ENCODE peak calls at places on chromosomes 16 and 17, in five cellular contexts. V, F, D, Q and B are unnamed samples.
A peak's percentile ranks its signal among the peaks of the same experiment; 100 is the strongest.

GRCh38 chr17:9810100-9810949 is 11.6 kb downstream of the GSG1L2 start:
- DNase-seq in V (no peak), F (no peak), D (no peak), Q (no peak), B (no peak)

GRCh38 chr16:22008215-22009142 is 568 bp downstream of the MOSMO start:
- DNase-seq in V (peak; percentile 51), F (no peak), D (no peak), Q (peak; percentile 71), B (no peak)

GRCh38 chr16:68992521-68992920 is 112.9 kb upstream of the HAS3 start:
- DNase-seq in V (no peak), F (no peak), D (no peak), Q (no peak), B (no peak)

GRCh38 chr16:1432388-1433262 is 1.7 kb downstream of the PERCC1 start:
- DNase-seq in V (no peak), F (no peak), D (no peak), Q (no peak), B (no peak)

GRCh38 chr17:72118588-72119279 is 2.1 kb upstream of the SOX9 start:
- DNase-seq in V (peak; percentile 72), F (no peak), D (peak; percentile 51), Q (peak; percentile 91), B (peak; percentile 34)

GRCh38 chr17:16171613-16172012 is 43.7 kb downstream of the NCOR1 start:
- DNase-seq in V (no peak), F (no peak), D (no peak), Q (no peak), B (no peak)

GRCh38 chr17:65394811-65395472 is 166.5 kb downstream of the AXIN2 start:
- DNase-seq in V (no peak), F (no peak), D (no peak), Q (no peak), B (no peak)

GRCh38 chr17:8108972-8109668 is 9.2 kb downstream of the ALOXE3 start:
- DNase-seq in V (no peak), F (no peak), D (no peak), Q (peak; percentile 44), B (no peak)

GRCh38 chr17:77609553-77610517 is 348.7 kb upstream of the TNRC6C start:
- DNase-seq in V (no peak), F (no peak), D (no peak), Q (peak; percentile 46), B (no peak)

GRCh38 chr16:3095869-3096268 is 3.2 kb downstream of the ZSCAN10 start:
- DNase-seq in V (no peak), F (no peak), D (no peak), Q (no peak), B (no peak)

GRCh38 chr17:282000-282911 is 70.4 kb downstream of the RPH3AL start:
- DNase-seq in V (no peak), F (no peak), D (no peak), Q (no peak), B (no peak)

GRCh38 chr16:4561565-4561964 is 5.4 kb downstream of the C16orf96 start:
- DNase-seq in V (no peak), F (no peak), D (no peak), Q (no peak), B (no peak)

GRCh38 chr17:45264988-45265387 is 3.1 kb upstream of the SPATA32 start:
- DNase-seq in V (no peak), F (no peak), D (peak; percentile 67), Q (no peak), B (no peak)

GRCh38 chr16:2855536-2855935 is 2.4 kb downstream of the PRSS22 start:
- DNase-seq in V (no peak), F (no peak), D (no peak), Q (no peak), B (no peak)

GRCh38 chr17:82272495-82273326 is 789 bp downstream of the CSNK1D start:
- DNase-seq in V (no peak), F (no peak), D (no peak), Q (peak; percentile 68), B (no peak)

GRCh38 chr17:8126306-8127066 is 2.6 kb upstream of the HES7 start:
- DNase-seq in V (no peak), F (no peak), D (peak; percentile 37), Q (peak; percentile 86), B (peak; percentile 46)

GRCh38 chr17:63740464-63741181 is 976 bp downstream of the STRADA start:
- DNase-seq in V (no peak), F (no peak), D (no peak), Q (no peak), B (no peak)

GRCh38 chr17:47703191-47703591 is 9.2 kb downstream of the TBKBP1 start:
- DNase-seq in V (peak; percentile 13), F (no peak), D (no peak), Q (no peak), B (no peak)

GRCh38 chr16:83928341-83929055 is 24.5 kb upstream of the OSGIN1 start:
- DNase-seq in V (no peak), F (peak; percentile 25), D (no peak), Q (no peak), B (no peak)

GRCh38 chr16:71882505-71883192 is 1.3 kb downstream of the ZNF821 start:
- DNase-seq in V (peak; percentile 52), F (no peak), D (peak; percentile 57), Q (peak; percentile 67), B (peak; percentile 53)

GRCh38 chr16:73214825-73215481 is 167.0 kb upstream of the ZFHX3 start:
- DNase-seq in V (no peak), F (peak; percentile 86), D (no peak), Q (no peak), B (no peak)

GRCh38 chr16:1903845-1904820 is 14.1 kb downstream of the HS3ST6 start:
- DNase-seq in V (no peak), F (no peak), D (no peak), Q (no peak), B (no peak)

GRCh38 chr16:75322706-75323105 is 71.3 kb upstream of the BCAR1 start:
- DNase-seq in V (no peak), F (no peak), D (no peak), Q (no peak), B (no peak)

GRCh38 chr17:1494203-1494602 is 1.7 kb upstream of the MYO1C start:
- DNase-seq in V (no peak), F (no peak), D (no peak), Q (no peak), B (no peak)

GRCh38 chr17:38898291-38898679 is 27.1 kb upstream of the LASP1NB start:
- DNase-seq in V (no peak), F (no peak), D (no peak), Q (no peak), B (no peak)

GRCh38 chr17:62105861-62106260 is 40.8 kb upstream of the MED13 start:
- DNase-seq in V (no peak), F (no peak), D (no peak), Q (no peak), B (no peak)

GRCh38 chr16:56633535-56633934 is 1.1 kb downstream of the MT1M start:
- DNase-seq in V (no peak), F (no peak), D (no peak), Q (peak; percentile 36), B (no peak)

GRCh38 chr16:30032083-30032819 is 1.2 kb upstream of the TLCD3B start:
- DNase-seq in V (no peak), F (no peak), D (peak; percentile 75), Q (peak; percentile 79), B (peak; percentile 57)

GRCh38 chr16:50310308-50311133 is 44.2 kb downstream of the ADCY7 start:
- DNase-seq in V (no peak), F (no peak), D (no peak), Q (peak; percentile 40), B (no peak)

GRCh38 chr17:56478836-56479447 is 114.6 kb upstream of the NOG start:
- DNase-seq in V (no peak), F (no peak), D (no peak), Q (no peak), B (no peak)

GRCh38 chr17:62923515-62924150 is 42.4 kb upstream of the TANC2 start:
- DNase-seq in V (no peak), F (no peak), D (no peak), Q (no peak), B (no peak)

GRCh38 chr16:67762385-67762784 is 43.3 kb upstream of the GFOD2 start:
- DNase-seq in V (no peak), F (no peak), D (no peak), Q (no peak), B (no peak)

GRCh38 chr16:67447508-67448076 is 16.7 kb downstream of the HSD11B2 start:
- DNase-seq in V (no peak), F (no peak), D (peak; percentile 11), Q (no peak), B (no peak)

GRCh38 chr16:56348168-56349085 is 76.9 kb downstream of the AMFR start:
- DNase-seq in V (peak; percentile 39), F (no peak), D (no peak), Q (no peak), B (peak; percentile 80)

GRCh38 chr17:81523139-81524062 is 4.8 kb upstream of the FSCN2 start:
- DNase-seq in V (peak; percentile 75), F (no peak), D (no peak), Q (peak; percentile 88), B (no peak)

GRCh38 chr16:85502357-85502756 is 110.8 kb upstream of the GSE1 start:
- DNase-seq in V (no peak), F (no peak), D (no peak), Q (no peak), B (no peak)